ENCODE peak calls at places on chromosomes 1 and 21, in six cellular contexts. Z is heart right ventricle; X is iPS DF 6.9; Q is aorta; F is AG09309; U is CD8-positive, alpha-beta memory T cell. S is an unnamed sample.

GRCh38 chr1:19179597-19180271 is 30.3 kb downstream of the UBR4 start:
- DNase-seq in U (no peak), Q (no peak), X (no peak), F (no peak), Z (no peak), S (no peak)

GRCh38 chr1:224739997-224740687 is 124.0 kb downstream of the CNIH3 start:
- DNase-seq in U (no peak), X (no peak), Q (no peak), Z (no peak), F (no peak), S (no peak)

GRCh38 chr1:2124446-2125198 is 70.0 kb downstream of the FAAP20 start:
- DNase-seq in F (no peak), X (no peak), U (no peak), Q (peak), Z (no peak), S (no peak)

GRCh38 chr1:198577444-198577843 is 37.0 kb upstream of the ATP6V1G3 start:
- DNase-seq in U (no peak), F (peak), Q (no peak), Z (no peak), X (no peak), S (no peak)

GRCh38 chr1:42258218-42258617 is 76.8 kb downstream of the FOXJ3 start:
- DNase-seq in X (no peak), Z (no peak), U (no peak), F (no peak), Q (no peak), S (no peak)

GRCh38 chr1:5820026-5820421 is 172.2 kb downstream of the NPHP4 start:
- DNase-seq in Q (no peak), U (no peak), F (no peak), Z (no peak), X (no peak), S (no peak)

GRCh38 chr1:53371851-53372250 is 44.0 kb upstream of the LRP8 start:
- DNase-seq in U (no peak), Q (peak), Z (no peak), X (no peak), F (no peak), S (no peak)

GRCh38 chr1:112718691-112719418 is 3.7 kb upstream of the PPM1J start:
- DNase-seq in Z (peak), Q (peak), F (no peak), U (peak), X (no peak), S (no peak)

GRCh38 chr1:150842343-150842742 is 34.1 kb downstream of the ARNT start:
- DNase-seq in Q (no peak), X (no peak), F (no peak), U (no peak), Z (no peak), S (no peak)

GRCh38 chr1:43538969-43539368 is 8.3 kb downstream of the PTPRF start:
- DNase-seq in Q (no peak), Z (no peak), F (no peak), U (no peak), X (no peak), S (no peak)

GRCh38 chr1:181488884-181489283 is 5.6 kb downstream of the CACNA1E start:
- DNase-seq in F (no peak), X (no peak), U (no peak), Z (no peak), Q (no peak), S (no peak)

GRCh38 chr21:15543473-15543872 is 186.3 kb upstream of the USP25 start:
- DNase-seq in Q (no peak), U (no peak), F (no peak), X (no peak), Z (no peak), S (no peak)

GRCh38 chr1:159860456-159860855 is 2.0 kb downstream of the VSIG8 start:
- DNase-seq in F (no peak), Z (no peak), U (no peak), Q (no peak), X (no peak), S (no peak)

GRCh38 chr1:204466416-204467405 is 27.9 kb downstream of the PIK3C2B start:
- DNase-seq in X (no peak), Q (peak), F (no peak), Z (peak), U (no peak), S (no peak)

GRCh38 chr1:70140894-70141293 is 64.5 kb downstream of the LRRC40 start:
- DNase-seq in Z (no peak), Q (no peak), X (no peak), F (no peak), U (no peak), S (no peak)

GRCh38 chr1:23062271-23062670 is 43.0 kb downstream of the KDM1A start:
- DNase-seq in Z (no peak), F (no peak), Q (no peak), X (no peak), U (no peak), S (no peak)

GRCh38 chr1:14929547-14930223 is 223.9 kb upstream of the TMEM51 start:
- DNase-seq in Z (no peak), Q (no peak), U (no peak), X (no peak), F (no peak), S (no peak)

GRCh38 chr21:39118061-39118460 is 65.2 kb downstream of the PSMG1 start:
- DNase-seq in U (no peak), F (no peak), X (no peak), Q (no peak), Z (no peak), S (no peak)

GRCh38 chr1:205523891-205524793 is 19.7 kb downstream of the CDK18 start:
- DNase-seq in F (no peak), Q (peak), X (peak), U (peak), Z (peak), S (no peak)

GRCh38 chr1:94798054-94798453 is 22.1 kb upstream of the SLC44A3 start:
- DNase-seq in X (no peak), Z (no peak), Q (no peak), U (no peak), F (no peak), S (no peak)

GRCh38 chr1:59901770-59902388 is 24.7 kb downstream of the CYP2J2 start:
- DNase-seq in Q (no peak), Z (no peak), U (no peak), X (no peak), F (no peak), S (no peak)

GRCh38 chr1:178341218-178341956 is 155.4 kb downstream of the CLEC20A start:
- DNase-seq in X (peak), U (no peak), Q (peak), F (peak), Z (peak), S (peak)

GRCh38 chr1:205032512-205032911 is 10.5 kb upstream of the CNTN2 start:
- DNase-seq in X (no peak), Q (no peak), F (no peak), U (no peak), Z (no peak), S (no peak)

GRCh38 chr1:185245466-185245865 is 71.6 kb downstream of the IVNS1ABP start:
- DNase-seq in Z (no peak), U (no peak), X (no peak), Q (no peak), F (peak), S (no peak)

GRCh38 chr1:94582578-94582977 is 41.0 kb upstream of the F3 start:
- DNase-seq in Q (no peak), Z (no peak), X (no peak), U (no peak), F (no peak), S (no peak)

GRCh38 chr1:168085401-168085872 is 51.3 kb downstream of the GPR161 start:
- DNase-seq in F (no peak), U (no peak), Z (peak), X (no peak), Q (peak), S (no peak)
- H3K4me3 ChIP-seq in F (no peak), U (no peak), Z (no peak), X (no peak), Q (no peak), S (no peak)

DNA sequence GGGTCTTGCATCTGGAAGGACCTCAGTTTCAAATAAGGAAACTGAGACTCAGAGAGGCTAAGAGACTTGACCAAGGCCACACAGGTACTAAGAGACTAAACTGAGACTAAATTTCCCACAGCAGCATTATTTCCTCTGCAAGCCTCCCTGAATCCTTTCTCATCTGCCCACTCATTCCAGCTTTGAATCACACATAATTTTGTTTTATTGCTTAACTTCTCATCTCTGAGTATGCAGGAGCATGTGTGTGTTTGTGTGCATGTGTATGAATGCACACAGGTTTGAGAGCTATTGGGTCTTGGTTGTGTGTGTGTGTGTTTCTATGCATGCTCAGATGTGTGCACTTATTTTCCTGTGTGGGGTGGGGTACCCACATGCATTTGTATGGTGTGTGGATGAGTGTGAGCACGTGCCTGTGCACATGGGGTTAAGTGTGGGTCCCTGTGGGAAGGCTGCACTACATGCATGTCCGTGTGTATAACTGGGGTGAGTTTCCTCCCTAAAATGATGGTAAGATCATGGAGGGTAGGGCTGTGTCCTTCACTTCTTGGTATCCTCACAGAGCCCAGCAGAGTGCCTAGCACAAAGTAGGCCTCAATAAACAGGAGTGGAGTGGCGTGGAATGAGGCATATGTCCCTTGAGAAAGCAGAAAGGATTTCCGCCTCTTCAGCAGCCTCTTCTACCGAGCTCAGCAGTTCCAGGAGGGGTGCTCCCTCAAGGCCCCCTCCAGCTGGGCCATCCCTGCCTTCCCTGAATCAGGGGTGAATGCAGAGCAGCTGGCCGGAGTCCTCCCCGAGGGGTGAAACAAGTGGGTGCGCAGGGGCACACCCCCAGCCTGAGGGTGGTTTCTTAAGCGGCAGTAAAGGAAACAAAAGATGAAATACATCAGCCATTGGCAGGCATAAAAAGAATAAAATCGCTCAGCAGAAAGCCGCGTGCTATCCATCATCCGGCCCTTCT is 74.3 kb upstream of the ZC3H12A start:
- DNase-seq in Q (no peak), F (no peak), X (no peak), Z (no peak), U (no peak), S (no peak)
- H3K4me3 ChIP-seq in Q (no peak), F (no peak), X (no peak), Z (no peak), U (no peak), S (no peak)

DNA sequence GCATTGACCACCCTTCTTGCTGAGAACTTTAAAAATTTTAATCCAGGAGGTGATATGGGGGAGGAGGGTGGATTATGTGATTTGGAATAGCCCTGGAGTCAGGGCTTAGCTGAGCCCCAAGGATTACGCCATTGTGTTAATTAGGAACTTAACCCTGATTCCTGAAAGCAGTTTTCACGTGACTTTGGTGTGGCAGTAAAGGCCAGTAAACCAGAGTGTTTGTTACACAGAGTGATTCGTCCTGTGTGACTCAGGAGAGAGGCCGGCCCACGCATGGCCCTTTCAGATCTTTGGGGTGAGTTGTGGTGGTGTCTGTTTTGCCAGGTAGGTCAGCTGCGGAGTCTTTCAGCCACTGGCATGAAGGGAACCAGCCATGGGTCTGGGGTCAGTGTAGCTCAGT is 107.6 kb downstream of the NOS1AP start:
- DNase-seq in X (no peak), Z (no peak), F (no peak), Q (no peak), U (no peak), S (no peak)
- H3K4me3 ChIP-seq in X (no peak), Z (no peak), F (no peak), Q (no peak), U (no peak), S (no peak)

GRCh38 chr1:228405979-228406265 is 713 bp downstream of the TRIM11 start:
- DNase-seq in U (no peak), Q (no peak), F (no peak), Z (no peak), X (no peak), S (no peak)

GRCh38 chr1:228402638-228403025 is 4.0 kb downstream of the TRIM11 start:
- DNase-seq in F (no peak), Q (no peak), X (no peak), Z (no peak), U (no peak), S (no peak)

GRCh38 chr1:228403231-228403631 is 3.4 kb downstream of the TRIM11 start:
- DNase-seq in Q (no peak), Z (no peak), F (no peak), U (no peak), X (no peak), S (no peak)

GRCh38 chr1:228405200-228405978 is 1.2 kb downstream of the TRIM11 start:
- DNase-seq in X (no peak), Q (no peak), F (no peak), Z (no peak), U (no peak), S (no peak)

DNA sequence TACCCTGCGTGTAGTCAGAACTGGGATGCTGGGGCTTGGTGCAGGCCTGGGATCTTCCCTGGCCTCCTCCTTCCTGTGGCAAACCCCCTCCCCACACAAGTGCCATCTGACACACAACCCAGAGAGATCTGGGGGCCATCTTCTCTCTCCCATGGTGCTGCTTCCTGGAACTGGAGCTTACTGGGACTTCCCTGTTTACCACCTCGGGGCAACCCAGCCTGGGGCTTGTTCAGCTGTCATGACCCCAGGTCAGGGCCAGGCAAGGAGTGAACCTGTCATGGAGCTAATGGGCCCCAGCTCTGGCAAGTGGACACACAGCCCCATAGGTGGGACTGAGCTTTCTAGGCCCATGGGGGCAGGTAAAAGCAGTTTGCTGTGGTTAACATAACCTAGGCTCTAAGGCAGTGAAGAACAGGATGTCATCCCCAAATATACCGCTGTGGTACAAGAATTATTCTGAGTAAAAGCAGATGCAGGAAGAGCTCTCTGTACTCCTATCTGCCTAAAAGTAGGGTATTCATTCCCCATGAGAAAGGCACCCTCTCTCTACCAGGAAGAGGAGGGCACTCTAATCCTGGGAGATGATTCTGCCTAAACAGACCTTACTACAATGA is 2.4 kb downstream of the TRIM11 start:
- DNase-seq in X (no peak), F (no peak), U (no peak), Q (no peak), Z (no peak), S (no peak)
- H3K4me3 ChIP-seq in X (no peak), F (no peak), U (peak), Q (no peak), Z (peak), S (no peak)

S was measured in skeletal muscle cell.